ENCODE peak calls at places on chromosomes 13 and 19, in six cellular contexts. I is stimulated activated CD8-positive, alpha-beta memory T cell treated with anti-CD3 and anti-CD28 coated beads, Interleukin-7, amount 100 ng/mL, for 4 hours; Y is hypothalamus; Q is stimulated activated CD4-positive, alpha-beta T cell treated with anti-CD3 and anti-CD28 coated beads, Interleukin-15, amount 100 ng/mL, for 1 hour; V is stomach; P is activated T-cell treated with anti-CD3 and anti-CD28 coated beads for 1 hour. S is an unnamed sample.

GRCh38 chr19:35713904-35714440 is 3.8 kb upstream of the KMT2B start:
- DNase-seq in Q (no peak), Y (no peak), I (no peak), V (no peak), P (no peak), S (no peak)

GRCh38 chr13:32415019-32415418 is 12.9 kb downstream of the N4BP2L1 start:
- DNase-seq in P (no peak), Q (no peak), V (no peak), I (no peak), Y (no peak), S (no peak)

GRCh38 chr13:99009987-99010551 is 32.2 kb upstream of the DOCK9 start:
- DNase-seq in Y (no peak), V (no peak), I (no peak), P (no peak), Q (no peak), S (no peak)

GRCh38 chr19:56668676-56669075 is 2.9 kb downstream of the ZNF835 start:
- DNase-seq in Y (no peak), Q (no peak), P (no peak), I (no peak), V (no peak), S (no peak)

GRCh38 chr13:30846311-30846710 is 59.8 kb upstream of the MEDAG start:
- DNase-seq in P (no peak), I (no peak), Q (no peak), Y (no peak), V (no peak), S (no peak)

GRCh38 chr19:49592486-49593232 is 1.7 kb downstream of the PRR12 start:
- DNase-seq in Y (no peak), I (no peak), P (no peak), Q (no peak), V (no peak), S (no peak)

GRCh38 chr19:18406749-18407148 is 9.3 kb upstream of the LRRC25 start:
- DNase-seq in Q (no peak), I (no peak), Y (no peak), V (no peak), P (no peak), S (no peak)

GRCh38 chr19:7869453-7869909 is 4.7 kb downstream of the PRR36 start:
- DNase-seq in P (peak), I (peak), V (peak), Q (peak), Y (no peak), S (peak)

GRCh38 chr13:99067160-99067985 is 89.5 kb upstream of the DOCK9 start:
- DNase-seq in V (no peak), I (no peak), Y (no peak), P (no peak), Q (no peak), S (no peak)